ENCODE peak calls at places on chromosomes 2 and 18, in nine cellular contexts. W is heart left ventricle; G is sigmoid colon; F is CD8-positive, alpha-beta T cell; K is pancreas; R is GM12878; X is astrocyte; E is coronary artery; A is psoas muscle. Z is an unnamed sample.

GRCh38 chr2:203797363-203798111 is 70.0 kb upstream of the CTLA4 start:
- DNase-seq in K (no peak), E (no peak), X (peak), W (no peak), F (no peak), G (no peak), A (no peak), R (no peak), Z (no peak)

GRCh38 chr2:218991674-218992168 is 1.5 kb downstream of the CRYBA2 start:
- DNase-seq in E (no peak), A (no peak), W (no peak), G (peak), K (no peak), F (no peak), X (peak), R (no peak), Z (no peak)

GRCh38 chr2:75055820-75056675 is 97.6 kb downstream of the POLE4 start:
- DNase-seq in K (no peak), F (no peak), A (no peak), R (peak), G (no peak), X (peak), W (no peak), E (no peak), Z (peak)

GRCh38 chr18:46253498-46253897 is 149.3 kb downstream of the HAUS1 start:
- DNase-seq in E (no peak), K (no peak), X (peak), R (no peak), W (no peak), G (peak), A (peak), F (no peak), Z (no peak)

GRCh38 chr2:239229545-239230279 is 171.1 kb downstream of the HDAC4 start:
- DNase-seq in F (no peak), X (no peak), G (peak), A (no peak), R (no peak), E (peak), K (no peak), W (no peak), Z (no peak)

GRCh38 chr18:11800947-11801346 is 50.3 kb upstream of the CHMP1B start:
- DNase-seq in F (no peak), E (no peak), R (no peak), G (no peak), K (no peak), X (no peak), W (no peak), A (no peak), Z (no peak)

GRCh38 chr2:1366546-1367134 is 46.6 kb upstream of the TPO start:
- DNase-seq in R (no peak), K (peak), E (no peak), A (peak), F (no peak), G (peak), W (no peak), X (no peak), Z (no peak)

GRCh38 chr2:155442755-155443372 is 744.4 kb downstream of the KCNJ3 start:
- DNase-seq in G (no peak), A (no peak), F (no peak), K (no peak), R (no peak), W (no peak), E (no peak), X (peak), Z (no peak)

GRCh38 chr2:33924770-33925169 is 325.7 kb upstream of the FAM98A start:
- DNase-seq in F (no peak), R (no peak), A (no peak), G (no peak), E (no peak), X (no peak), W (no peak), K (no peak), Z (no peak)

GRCh38 chr2:129466389-129466788 is 513.1 kb upstream of the RAB6C start:
- DNase-seq in K (no peak), F (no peak), A (no peak), W (no peak), R (no peak), G (no peak), E (no peak), X (no peak), Z (no peak)

GRCh38 chr18:46096651-46097300 is 1.3 kb downstream of the ATP5F1A start:
- DNase-seq in X (no peak), R (no peak), A (no peak), F (peak), G (no peak), K (no peak), W (no peak), E (no peak), Z (peak)

GRCh38 chr18:31819106-31819924 is 58.6 kb upstream of the SLC25A52 start:
- DNase-seq in X (peak), E (no peak), K (no peak), G (no peak), A (no peak), R (no peak), F (no peak), W (no peak), Z (peak)

GRCh38 chr2:101520246-101520645 is 45.3 kb upstream of the RFX8 start:
- DNase-seq in W (no peak), K (no peak), F (no peak), G (no peak), X (peak), A (no peak), E (no peak), R (no peak), Z (no peak)

GRCh38 chr2:203650860-203651613 is 55.4 kb upstream of the CD28 start:
- DNase-seq in F (no peak), R (no peak), W (no peak), K (no peak), A (no peak), G (peak), E (no peak), X (peak), Z (peak)

GRCh38 chr2:229330952-229331351 is 59.9 kb upstream of the PID1 start:
- DNase-seq in R (no peak), G (no peak), F (no peak), E (no peak), X (no peak), A (no peak), W (no peak), K (no peak), Z (peak)

GRCh38 chr2:128318776-128319456 is at the start of gene HS6ST1:
- DNase-seq in F (peak), R (no peak), A (peak), W (peak), X (peak), E (peak), K (peak), G (peak), Z (peak)

GRCh38 chr2:232863996-232864395 is 6.1 kb upstream of the SNORC start:
- DNase-seq in E (no peak), W (no peak), X (no peak), G (no peak), K (no peak), R (no peak), A (no peak), F (peak), Z (no peak)

GRCh38 chr2:159010340-159010739 is 41.9 kb downstream of the TANC1 start:
- DNase-seq in R (no peak), X (peak), W (no peak), F (no peak), E (no peak), K (no peak), G (no peak), A (no peak), Z (no peak)

GRCh38 chr2:47984041-47984440 is 77.7 kb upstream of the FBXO11 start:
- DNase-seq in A (no peak), X (peak), R (no peak), G (no peak), K (no peak), W (no peak), F (no peak), E (no peak), Z (peak)

GRCh38 chr2:104844813-104845551 is 8.9 kb upstream of the POU3F3 start:
- DNase-seq in X (no peak), G (no peak), E (no peak), K (no peak), W (no peak), A (no peak), R (no peak), F (no peak), Z (no peak)

GRCh38 chr2:11618708-11619062 is 51.3 kb downstream of the NTSR2 start:
- DNase-seq in R (no peak), X (no peak), K (no peak), A (no peak), E (no peak), W (no peak), F (no peak), G (no peak), Z (no peak)

GRCh38 chr2:227127236-227127635 is 36.8 kb downstream of the COL4A4 start:
- DNase-seq in R (no peak), K (no peak), W (no peak), G (no peak), F (no peak), A (no peak), E (no peak), X (no peak), Z (no peak)

GRCh38 chr2:157194844-157195243 is 62.7 kb upstream of the GALNT5 start:
- DNase-seq in W (no peak), A (no peak), X (peak), G (no peak), K (no peak), E (no peak), R (no peak), F (no peak), Z (no peak)

GRCh38 chr2:31504305-31504704 is 76.4 kb downstream of the SRD5A2 start:
- DNase-seq in W (no peak), X (no peak), E (no peak), R (no peak), K (no peak), G (no peak), F (no peak), A (no peak), Z (no peak)

GRCh38 chr2:215635788-215636139 is 199.9 kb upstream of the FN1 start:
- DNase-seq in X (peak), W (no peak), E (no peak), R (no peak), A (no peak), K (no peak), F (no peak), G (no peak), Z (no peak)

GRCh38 chr2:189517847-189518535 is 62.6 kb downstream of the SLC40A1 start:
- DNase-seq in K (no peak), A (no peak), X (peak), W (no peak), G (no peak), E (no peak), F (no peak), R (no peak), Z (no peak)

GRCh38 chr2:42859801-42860200 is 67.4 kb upstream of the HAAO start:
- DNase-seq in G (no peak), F (no peak), A (no peak), R (no peak), X (peak), W (no peak), E (no peak), K (no peak), Z (no peak)

GRCh38 chr2:148503511-148503910 is 141.0 kb upstream of the EPC2 start:
- DNase-seq in F (no peak), K (no peak), E (no peak), W (no peak), R (no peak), G (no peak), A (no peak), X (no peak), Z (no peak)

GRCh38 chr2:47654790-47655562 is 128.0 kb upstream of the MSH6 start:
- DNase-seq in F (no peak), G (no peak), A (no peak), E (no peak), R (peak), K (no peak), W (no peak), X (no peak), Z (peak)

GRCh38 chr18:59052965-59053960 is 86.4 kb upstream of the SEC11C start:
- DNase-seq in F (no peak), X (peak), G (no peak), E (peak), R (no peak), W (no peak), A (no peak), K (no peak), Z (no peak)

DNA sequence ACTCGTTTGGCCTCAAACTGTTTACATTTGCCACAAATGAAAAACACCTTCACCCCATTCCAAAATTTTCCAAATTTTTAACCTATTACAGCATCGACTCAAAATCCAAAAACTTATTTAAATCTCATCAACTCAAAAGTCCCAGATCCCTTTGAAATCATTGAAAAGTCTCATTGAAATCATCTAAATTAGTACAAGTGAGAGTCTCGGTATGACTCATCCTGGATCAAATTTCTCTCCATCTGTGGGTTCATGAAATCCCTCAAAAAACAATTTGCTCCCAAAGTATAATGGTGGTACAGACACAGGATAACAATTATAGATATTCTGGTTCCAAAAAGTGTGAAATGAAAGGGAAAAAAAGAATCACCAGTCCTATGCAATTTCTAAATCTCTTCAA is 65.1 kb downstream of the LRP1B start:
- DNase-seq in F (no peak), X (peak), G (no peak), E (no peak), R (no peak), A (no peak), K (no peak), W (no peak), Z (no peak)
- TF ChIP-seq CTCF in F (no peak), X (no peak), G (no peak), E (no peak), R (no peak), A (no peak), K (no peak), W (no peak), Z (no peak)

GRCh38 chr18:22560797-22561196 is 143.1 kb upstream of the CTAGE1 start:
- DNase-seq in G (no peak), A (no peak), K (no peak), F (no peak), W (no peak), X (no peak), R (no peak), E (no peak), Z (no peak)

GRCh38 chr18:22557160-22557941 is 139.6 kb upstream of the CTAGE1 start:
- DNase-seq in A (no peak), E (no peak), K (no peak), R (no peak), G (no peak), F (no peak), W (no peak), X (peak), Z (no peak)

GRCh38 chr18:22560283-22560627 is 142.5 kb upstream of the CTAGE1 start:
- DNase-seq in E (no peak), R (no peak), W (no peak), X (no peak), G (no peak), A (no peak), K (no peak), F (no peak), Z (no peak)

GRCh38 chr18:22559414-22560282 is 141.9 kb upstream of the CTAGE1 start:
- DNase-seq in W (peak), A (peak), R (no peak), X (peak), E (peak), K (peak), F (peak), G (peak), Z (no peak)

GRCh38 chr18:22558945-22559385 is 141.2 kb upstream of the CTAGE1 start:
- DNase-seq in X (peak), G (peak), F (no peak), E (peak), W (peak), K (peak), R (no peak), A (peak), Z (no peak)
- H3K4me3 ChIP-seq in X (peak), G (peak), F (no peak), E (peak), W (peak), K (peak), R (no peak), A (peak), Z (no peak)

DNA sequence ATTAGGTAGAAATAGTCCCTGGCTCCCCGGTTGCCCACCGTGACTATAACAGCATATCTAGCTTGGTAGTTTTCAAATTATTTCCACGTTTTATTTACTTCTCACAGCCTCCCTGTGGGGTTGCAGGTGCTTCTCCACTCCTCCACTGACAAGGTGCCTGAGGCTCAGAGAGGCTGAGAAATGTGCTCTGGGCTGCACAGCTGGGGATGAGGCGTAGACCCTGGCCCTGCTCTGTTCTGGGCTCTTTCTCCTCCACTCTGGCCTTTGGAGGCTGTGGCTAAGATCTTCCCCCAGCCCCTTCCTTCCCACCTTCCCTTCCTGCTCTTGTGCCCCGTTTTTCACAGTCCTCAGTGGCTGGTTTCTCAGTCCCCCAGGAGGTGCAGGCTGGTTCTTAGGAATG is 34.7 kb downstream of the HPCAL1 start:
- DNase-seq in A (no peak), G (no peak), E (no peak), W (no peak), X (no peak), F (no peak), R (no peak), K (no peak), Z (no peak)
- TF ChIP-seq CTCF in A (no peak), G (no peak), E (no peak), W (no peak), X (no peak), F (no peak), R (no peak), K (no peak), Z (no peak)

GRCh38 chr18:73880387-73880786 is 267.2 kb downstream of the FBXO15 start:
- DNase-seq in X (no peak), K (no peak), G (no peak), A (no peak), E (no peak), W (no peak), F (no peak), R (no peak), Z (no peak)
- H3K4me3 ChIP-seq in X (no peak), K (no peak), G (no peak), A (no peak), E (no peak), W (no peak), F (no peak), R (no peak), Z (no peak)

GRCh38 chr2:234526711-234527110 is 29.8 kb upstream of the ARL4C start:
- DNase-seq in K (no peak), X (no peak), A (no peak), G (no peak), W (no peak), F (no peak), E (no peak), R (no peak), Z (no peak)
- TF ChIP-seq CTCF in K (no peak), X (no peak), A (no peak), G (no peak), W (no peak), F (no peak), E (no peak), R (no peak), Z (no peak)

DNA sequence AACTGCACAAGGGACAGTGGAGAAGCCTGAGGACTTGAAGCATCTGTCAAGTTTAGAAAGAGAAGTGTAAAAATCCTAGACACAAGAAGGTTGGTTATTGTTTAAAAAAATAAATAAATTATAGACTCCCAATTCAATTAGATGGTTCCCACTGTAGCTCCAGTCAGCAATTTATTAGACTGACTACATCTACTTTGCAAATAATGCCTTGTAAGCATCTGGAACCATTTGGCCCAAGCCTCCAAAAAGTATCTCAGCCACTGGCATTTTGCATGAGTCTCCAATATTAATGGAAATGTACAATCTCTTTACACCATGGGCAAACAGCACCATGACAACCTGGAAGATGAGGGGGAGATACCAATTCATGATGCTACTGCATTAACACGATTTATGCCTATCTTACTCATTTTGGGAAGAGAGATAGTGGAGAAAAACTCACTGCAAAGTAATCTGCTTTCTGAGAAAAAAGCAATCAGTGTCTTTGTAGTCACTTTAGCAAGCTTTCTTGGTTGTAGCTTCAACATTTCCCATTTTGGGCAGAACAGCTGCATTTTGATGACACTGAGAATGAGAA is 2.8 kb downstream of the NYAP2 start:
- DNase-seq in E (no peak), X (no peak), W (no peak), R (no peak), K (no peak), A (no peak), G (no peak), F (no peak), Z (no peak)
- H3K4me3 ChIP-seq in E (no peak), X (no peak), W (no peak), R (no peak), K (no peak), A (no peak), G (no peak), F (no peak), Z (no peak)

DNA sequence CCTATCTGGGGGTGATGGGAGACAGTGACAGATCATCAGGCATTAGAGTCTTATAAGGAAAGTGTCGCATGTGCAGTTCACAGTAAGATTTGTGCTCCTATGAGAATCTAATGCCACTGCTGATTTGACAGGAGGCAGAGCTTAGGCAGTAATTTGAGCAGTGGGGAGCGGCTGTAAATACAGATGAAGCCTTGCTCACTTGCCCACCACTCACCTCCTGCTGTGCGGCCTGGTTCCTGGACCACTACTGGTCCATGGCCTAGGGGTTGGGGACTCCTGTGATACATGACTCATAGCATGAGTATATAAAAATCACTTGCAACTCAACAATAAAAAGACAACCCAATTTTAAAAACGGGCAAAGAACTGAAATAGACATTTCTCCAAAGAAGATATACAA is 71.1 kb upstream of the ACAA2 start:
- DNase-seq in E (no peak), G (no peak), A (no peak), W (no peak), K (no peak), F (no peak), R (no peak), X (no peak), Z (no peak)
- TF ChIP-seq CTCF in E (no peak), G (no peak), A (no peak), W (no peak), K (no peak), F (no peak), R (no peak), X (no peak), Z (no peak)

GRCh38 chr2:230982126-230982525 is 13.8 kb upstream of the SPATA3 start:
- DNase-seq in G (peak), X (no peak), F (no peak), E (no peak), A (no peak), K (no peak), R (no peak), W (no peak), Z (peak)
- H3K4me3 ChIP-seq in G (no peak), X (no peak), F (no peak), E (no peak), A (no peak), K (no peak), R (no peak), W (no peak), Z (peak)

GRCh38 chr2:46504221-46504620 is 24.9 kb downstream of the TMEM247 start:
- DNase-seq in A (no peak), W (no peak), E (no peak), K (no peak), G (no peak), X (no peak), F (no peak), R (no peak), Z (no peak)

GRCh38 chr2:46506131-46506706 is 26.9 kb downstream of the TMEM247 start:
- DNase-seq in G (no peak), X (no peak), R (no peak), K (no peak), W (no peak), A (no peak), F (no peak), E (no peak), Z (no peak)

GRCh38 chr2:46502291-46502690 is 22.9 kb downstream of the TMEM247 start:
- DNase-seq in E (no peak), R (no peak), K (no peak), X (no peak), G (no peak), W (no peak), F (no peak), A (no peak), Z (no peak)

GRCh38 chr2:46503686-46504085 is 24.3 kb downstream of the TMEM247 start:
- DNase-seq in W (no peak), G (no peak), K (no peak), R (no peak), F (no peak), X (no peak), A (no peak), E (no peak), Z (no peak)

GRCh38 chr2:46504685-46505559 is 25.6 kb downstream of the TMEM247 start:
- DNase-seq in R (no peak), A (no peak), W (no peak), K (no peak), G (no peak), F (no peak), E (no peak), X (no peak), Z (no peak)
- TF ChIP-seq CTCF in R (no peak), A (no peak), W (no peak), K (no peak), G (no peak), F (no peak), E (no peak), X (no peak), Z (no peak)